ENCODE peak calls at places on chromosomes 13 and 19, in ten cellular contexts. X, M, K, Z, A, S, B, Y, O and H are unnamed samples.

GRCh38 chr13:51026016-51026415 is 85.1 kb downstream of the C13orf42 start:
- DNase-seq in Y (no peak), K (no peak), M (peak; percentile 9), S (no peak), X (no peak), B (no peak), O (no peak), Z (no peak), A (no peak), H (no peak)

GRCh38 chr19:48806518-48806817 is 4.4 kb downstream of the BCAT2 start:
- DNase-seq in X (peak; percentile 94), K (peak; percentile 59), Y (no peak), M (peak; percentile 70), S (no peak), B (no peak), A (no peak), Z (peak; percentile 69), O (no peak), H (peak; percentile 41)

GRCh38 chr13:76853481-76853880 is 32.7 kb downstream of the KCTD12 start:
- DNase-seq in Z (no peak), Y (no peak), K (no peak), X (no peak), O (no peak), M (no peak), B (no peak), A (no peak), S (no peak), H (no peak)

GRCh38 chr19:16330368-16330801 is 5.8 kb downstream of the KLF2 start:
- DNase-seq in M (peak; percentile 69), O (peak; percentile 72), B (peak; percentile 94), X (no peak), Y (peak; percentile 49), A (peak; percentile 85), S (peak; percentile 82), Z (peak; percentile 94), K (peak; percentile 73), H (peak; percentile 96)

GRCh38 chr13:113117335-113117872 is 5.2 kb upstream of the F10 start:
- DNase-seq in O (no peak), B (no peak), S (no peak), X (no peak), Z (peak; percentile 41), Y (no peak), K (no peak), A (no peak), M (no peak), H (no peak)

GRCh38 chr19:11195681-11196080 is 1.7 kb downstream of the KANK2 start:
- DNase-seq in O (no peak), A (no peak), Z (no peak), K (no peak), B (no peak), S (no peak), X (no peak), Y (no peak), M (no peak), H (no peak)

GRCh38 chr19:17183271-17183757 is 31.8 kb upstream of the USE1 start:
- DNase-seq in Y (no peak), X (peak; percentile 26), K (no peak), O (no peak), A (no peak), B (no peak), M (no peak), Z (no peak), S (no peak), H (no peak)

GRCh38 chr19:13089139-13089856 is 13.4 kb downstream of the LYL1 start:
- DNase-seq in K (no peak), B (no peak), Y (no peak), M (no peak), Z (peak; percentile 68), O (no peak), S (no peak), X (peak; percentile 89), A (no peak), H (peak; percentile 51)

GRCh38 chr19:8305798-8306197 is 2.4 kb downstream of the CD320 start:
- DNase-seq in O (peak; percentile 0), A (no peak), X (no peak), M (peak; percentile 17), Y (no peak), S (peak; percentile 40), Z (no peak), K (peak; percentile 3), B (no peak), H (no peak)

GRCh38 chr13:96967248-96967745 is 27.0 kb downstream of the OXGR1 start:
- DNase-seq in Z (no peak), A (no peak), S (no peak), K (no peak), O (no peak), Y (no peak), B (no peak), M (no peak), X (peak; percentile 72), H (no peak)

GRCh38 chr19:30227071-30227621 is 145.0 kb upstream of the ZNF536 start:
- DNase-seq in S (no peak), X (peak; percentile 63), B (no peak), A (no peak), K (no peak), O (no peak), Y (peak; percentile 52), M (no peak), Z (no peak), H (no peak)
- H3K27ac ChIP-seq in S (no peak overlapping the region), X (no peak overlapping the region), B (no peak overlapping the region), A (no peak overlapping the region), K (peak overlapping the region; percentile 33), O (no peak overlapping the region), Y (peak overlapping the region; percentile 57), M (no peak overlapping the region), Z (no peak overlapping the region), H (no peak overlapping the region)

GRCh38 chr13:27182054-27182453 is 10.4 kb upstream of the USP12 start:
- DNase-seq in Y (no peak), B (no peak), O (no peak), X (no peak), Z (no peak), S (no peak), A (no peak), K (no peak), M (no peak), H (no peak)

GRCh38 chr13:27177852-27178251 is 6.2 kb upstream of the USP12 start:
- DNase-seq in Y (no peak), O (no peak), B (no peak), K (no peak), X (peak; percentile 87), A (no peak), Z (no peak), S (no peak), M (peak; percentile 25), H (no peak)

GRCh38 chr13:27183561-27184147 is 12.0 kb upstream of the USP12 start:
- DNase-seq in M (no peak), X (no peak), B (no peak), A (no peak), O (peak; percentile 36), K (no peak), Y (no peak), S (no peak), Z (no peak), H (no peak)

GRCh38 chr13:27186295-27186694 is 14.7 kb upstream of the USP12 start:
- DNase-seq in X (no peak), Z (no peak), A (no peak), O (no peak), M (no peak), S (no peak), B (no peak), K (no peak), Y (no peak), H (peak; percentile 28)

DNA sequence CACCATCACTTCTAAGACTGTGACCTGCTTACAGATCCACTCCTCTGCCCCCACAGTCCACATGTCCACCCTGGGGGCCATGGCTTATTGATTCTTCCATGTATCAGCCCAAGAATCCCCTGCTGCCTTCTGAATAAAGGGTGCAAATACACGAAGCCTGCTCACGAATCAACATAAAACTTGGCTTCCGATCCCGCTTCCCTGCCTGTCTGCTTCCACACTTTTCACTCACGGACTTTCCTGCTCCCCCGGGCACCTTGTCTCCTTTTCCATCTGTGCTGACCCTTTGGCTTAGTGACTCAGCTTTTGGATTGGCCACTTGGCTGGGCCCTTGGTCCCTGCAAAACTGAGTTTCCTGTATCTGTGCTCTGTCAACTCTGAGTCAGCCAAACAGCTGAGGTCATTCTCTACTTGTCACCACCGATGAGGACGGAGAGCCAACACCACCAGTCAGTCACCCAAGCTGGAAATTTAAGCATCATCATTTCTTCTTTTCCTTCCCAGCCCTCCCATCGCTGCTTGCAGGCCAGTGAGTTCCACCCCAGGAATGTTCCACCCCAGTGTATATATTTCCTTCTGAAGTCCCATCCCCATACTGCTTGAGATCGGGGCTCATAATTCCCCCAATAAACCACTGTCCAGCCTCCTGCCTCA is 11.4 kb upstream of the USP12 start:
- DNase-seq in K (peak; percentile 79), S (no peak), Z (peak; percentile 91), Y (no peak), M (peak; percentile 19), X (no peak), B (no peak), A (no peak), O (peak; percentile 72), H (no peak)
- H3K27ac ChIP-seq in K (no peak overlapping the region), S (no peak overlapping the region), Z (peak overlapping the region; percentile 45), Y (no peak overlapping the region), M (no peak overlapping the region), X (no peak overlapping the region), B (no peak overlapping the region), A (no peak overlapping the region), O (peak overlapping the region; percentile 12), H (peak overlapping the region; percentile 22)

GRCh38 chr19:21574607-21575006 is 69.2 kb downstream of the ZNF429 start:
- DNase-seq in M (no peak), O (no peak), K (no peak), X (no peak), A (no peak), Y (no peak), B (no peak), Z (no peak), S (no peak), H (no peak)

GRCh38 chr19:21571316-21571715 is 65.9 kb downstream of the ZNF429 start:
- DNase-seq in Z (no peak), M (no peak), B (no peak), S (no peak), Y (no peak), A (no peak), K (no peak), X (no peak), O (no peak), H (no peak)

GRCh38 chr19:21566073-21566472 is 60.7 kb downstream of the ZNF429 start:
- DNase-seq in S (no peak), O (no peak), Z (no peak), X (no peak), M (no peak), Y (peak; percentile 32), K (no peak), B (no peak), A (peak; percentile 34), H (peak; percentile 46)

GRCh38 chr19:21568816-21569496 is 63.6 kb downstream of the ZNF429 start:
- DNase-seq in Y (peak; percentile 95), S (peak; percentile 85), K (peak; percentile 94), A (peak; percentile 54), M (peak; percentile 93), Z (peak; percentile 90), O (peak; percentile 93), X (peak; percentile 43), B (peak; percentile 85), H (no peak)

GRCh38 chr19:21569497-21569870 is 64.1 kb downstream of the ZNF429 start:
- DNase-seq in M (peak; percentile 57), O (no peak), S (peak; percentile 80), Z (peak; percentile 65), K (no peak), A (no peak), Y (peak; percentile 70), B (no peak), X (no peak), H (no peak)
- H3K27ac ChIP-seq in M (peak overlapping the region; percentile 24), O (peak overlapping the region; percentile 69), S (peak overlapping the region; percentile 79), Z (peak overlapping the region; percentile 14), K (no peak overlapping the region), A (peak overlapping the region; percentile 74), Y (peak overlapping the region; percentile 88), B (peak overlapping the region; percentile 56), X (no peak overlapping the region), H (no peak overlapping the region)

GRCh38 chr19:20334760-20335159 is 167.7 kb downstream of the ZNF486 start:
- DNase-seq in A (no peak), K (no peak), Z (no peak), Y (no peak), S (no peak), X (no peak), M (no peak), B (no peak), O (no peak), H (no peak)
- H3K27ac ChIP-seq in A (no peak overlapping the region), K (no peak overlapping the region), Z (no peak overlapping the region), Y (no peak overlapping the region), S (no peak overlapping the region), X (no peak overlapping the region), M (no peak overlapping the region), B (no peak overlapping the region), O (no peak overlapping the region), H (no peak overlapping the region)